ENCODE peak calls at places on chromosome 6, in nine cellular contexts. M is PC-3, F is hepatocyte, V is SK-N-SH, P is GM23338, J is MM.1S, H is OCI-LY7, R is HCT116, X is PC-9. K is an unnamed sample.
A peak's percentile ranks its signal among the peaks of the same experiment; 100 is the strongest.

GRCh38 chr6:35497571-35498406 is 910 bp upstream of the TEAD3 start:
- DNase-seq in M (no peak), F (peak; percentile 78), V (peak; percentile 92), P (peak; percentile 90), J (peak; percentile 42), H (peak; percentile 37), R (no peak), X (no peak), K (peak; percentile 78)

GRCh38 chr6:46058951-46059350 is 43.3 kb upstream of the CLIC5 start:
- DNase-seq in M (no peak), F (no peak), V (no peak), P (no peak), J (no peak), H (no peak), R (no peak), X (no peak), K (no peak)

GRCh38 chr6:82144007-82144851 is 103.3 kb downstream of the IBTK start:
- DNase-seq in M (peak; percentile 89), F (peak; percentile 81), V (peak; percentile 66), P (no peak), J (peak; percentile 40), H (no peak), R (peak; percentile 75), X (peak; percentile 51), K (peak; percentile 99)

GRCh38 chr6:136959471-136959891 is 37.4 kb downstream of the SLC35D3 start:
- DNase-seq in M (no peak), F (peak; percentile 74), V (peak; percentile 36), P (peak; percentile 68), J (no peak), H (no peak), R (no peak), X (no peak), K (no peak)

GRCh38 chr6:35267897-35268296 is 8.4 kb downstream of the ZNF76 start:
- DNase-seq in M (no peak), F (no peak), V (no peak), P (no peak), J (no peak), H (no peak), R (no peak), X (no peak), K (no peak)

GRCh38 chr6:38110407-38111025 is 291.0 kb downstream of the ZFAND3 start:
- DNase-seq in M (no peak), F (peak; percentile 17), V (no peak), P (no peak), J (no peak), H (no peak), R (no peak), X (no peak), K (peak; percentile 9)

GRCh38 chr6:112651239-112651638 is 304.1 kb downstream of the RFPL4B start:
- DNase-seq in M (no peak), F (no peak), V (no peak), P (no peak), J (no peak), H (no peak), R (no peak), X (no peak), K (no peak)

GRCh38 chr6:158869010-158869603 is 49.9 kb upstream of the EZR start:
- DNase-seq in M (peak; percentile 38), F (no peak), V (no peak), P (peak; percentile 86), J (no peak), H (peak; percentile 92), R (peak; percentile 89), X (peak; percentile 98), K (no peak)

GRCh38 chr6:129476810-129477209 is 233.2 kb downstream of the ARHGAP18 start:
- DNase-seq in M (no peak), F (no peak), V (no peak), P (no peak), J (no peak), H (no peak), R (no peak), X (no peak), K (no peak)
- H2AFZ ChIP-seq in M (no peak overlapping the region), F (no peak overlapping the region), V (no peak overlapping the region), P (no peak overlapping the region), J (no peak overlapping the region), H (no peak overlapping the region), R (no peak overlapping the region), X (no peak overlapping the region), K (no peak overlapping the region)

GRCh38 chr6:56656466-56656865 is 13.8 kb upstream of the DST start:
- DNase-seq in M (no peak), F (no peak), V (no peak), P (no peak), J (no peak), H (no peak), R (no peak), X (no peak), K (no peak)
- H3K27ac ChIP-seq in M (no peak overlapping the region), F (peak overlapping the region; percentile 8), V (no peak overlapping the region), P (no peak overlapping the region), J (no peak overlapping the region), H (no peak overlapping the region), R (no peak overlapping the region), X (no peak overlapping the region), K (no peak overlapping the region)

GRCh38 chr6:9388596-9388995 is 953.3 kb upstream of the SLC35B3 start:
- DNase-seq in M (no peak), F (no peak), V (no peak), P (no peak), J (peak; percentile 87), H (no peak), R (no peak), X (no peak), K (no peak)
- H3K9me2 ChIP-seq in M (no peaks in the 10 kb centered on the region), F (no peaks in the 10 kb centered on the region), V (no peaks in the 10 kb centered on the region), P (peaks cover 5% of the 10 kb centered on the region), J (no peaks in the 10 kb centered on the region), H (no peaks in the 10 kb centered on the region), R (no peaks in the 10 kb centered on the region), X (no peaks in the 10 kb centered on the region), K (no peaks in the 10 kb centered on the region)

GRCh38 chr6:47308223-47308567 is 1.5 kb downstream of the TNFRSF21 start:
- DNase-seq in M (no peak), F (no peak), V (no peak), P (no peak), J (no peak), H (peak; percentile 51), R (no peak), X (no peak), K (peak; percentile 6)

GRCh38 chr6:47307362-47308222 is 2.1 kb downstream of the TNFRSF21 start:
- DNase-seq in M (no peak), F (no peak), V (no peak), P (no peak), J (no peak), H (no peak), R (no peak), X (no peak), K (no peak)

GRCh38 chr6:47310131-47310480 is 401 bp upstream of the TNFRSF21 start:
- DNase-seq in M (no peak), F (no peak), V (no peak), P (no peak), J (no peak), H (no peak), R (no peak), X (no peak), K (no peak)

GRCh38 chr6:47309326-47310130 is at the start of gene TNFRSF21:
- DNase-seq in M (peak; percentile 95), F (peak; percentile 96), V (peak; percentile 93), P (peak; percentile 97), J (peak; percentile 88), H (peak; percentile 93), R (peak; percentile 89), X (peak; percentile 85), K (peak; percentile 92)

DNA sequence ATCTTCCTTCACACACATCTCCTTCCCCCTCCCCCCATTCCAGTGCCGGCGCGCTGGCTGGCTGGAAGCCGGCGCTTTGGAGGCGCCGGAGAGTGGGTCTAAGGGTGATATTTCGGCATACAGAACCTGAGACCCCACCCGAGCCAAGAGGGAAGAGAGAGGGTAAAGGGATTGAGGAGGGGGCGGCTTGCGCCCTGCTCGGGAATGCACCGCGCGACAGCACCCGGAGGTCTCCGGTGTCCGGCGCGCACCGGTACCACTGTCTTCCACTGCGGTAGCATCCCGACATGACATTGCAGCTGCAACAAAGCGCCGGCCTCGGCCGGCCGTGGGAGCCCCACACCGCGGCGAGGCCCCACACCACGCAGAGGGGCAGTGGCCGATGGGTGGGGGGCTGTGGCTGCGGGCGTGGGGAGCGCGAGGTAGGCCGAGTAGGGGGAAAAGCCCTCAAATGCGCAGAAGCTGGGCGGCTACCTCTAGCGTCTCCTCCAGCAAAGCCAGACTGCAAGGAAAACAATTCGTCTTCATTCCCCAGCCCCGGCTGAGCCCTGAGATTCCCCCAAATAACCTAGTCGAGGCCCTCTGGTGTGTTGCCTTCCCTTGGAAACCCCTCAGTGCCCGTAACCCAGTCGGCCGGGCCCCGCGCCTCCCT is 905 bp downstream of the TNFRSF21 start:
- DNase-seq in M (peak; percentile 23), F (peak; percentile 44), V (peak; percentile 71), P (peak; percentile 43), J (no peak), H (peak; percentile 67), R (no peak), X (no peak), K (peak; percentile 53)
- H2AFZ ChIP-seq in M (no peak overlapping the region), F (peak overlapping the region; percentile 52), V (peak overlapping the region; percentile 88), P (peak overlapping the region; percentile 48), J (peak overlapping the region; percentile 77), H (peak overlapping the region; percentile 41), R (no peak overlapping the region), X (no peak overlapping the region), K (peak overlapping the region; percentile 87)

DNA sequence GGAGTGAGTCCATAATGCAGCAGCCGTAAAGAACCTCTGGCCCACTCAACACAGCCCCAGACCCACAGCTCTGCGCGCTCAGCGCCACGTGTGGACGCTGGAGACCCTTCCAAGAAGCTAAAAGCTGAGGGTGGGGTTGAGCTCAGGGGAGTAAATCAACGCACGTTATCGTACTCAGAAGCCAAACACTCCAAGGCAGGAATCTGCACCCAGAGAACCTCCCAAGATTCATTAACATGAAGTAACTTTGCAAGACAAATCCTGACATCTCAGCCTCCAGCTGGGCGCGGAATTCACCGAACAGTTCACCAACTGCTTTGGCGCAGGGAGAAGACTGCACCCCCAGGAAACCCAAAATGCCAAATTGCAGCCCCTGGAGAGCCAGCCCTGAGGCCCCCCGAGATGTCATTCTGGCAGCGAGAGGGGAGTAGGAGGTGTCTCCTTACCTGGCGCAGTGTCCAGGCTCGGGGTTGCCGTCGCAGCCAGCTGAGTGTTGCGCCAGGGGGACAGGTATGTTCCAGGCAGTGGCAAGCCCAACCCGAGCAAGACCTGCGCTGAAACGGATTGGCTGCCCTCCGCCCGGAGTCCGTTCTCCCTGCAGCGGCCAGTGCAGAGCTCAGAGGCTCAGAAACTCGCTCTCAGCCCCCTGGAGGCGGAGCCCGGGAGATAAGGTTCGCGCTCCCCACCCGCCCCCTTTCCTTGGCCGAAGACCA is at the start of gene COL21A1:
- DNase-seq in M (peak; percentile 61), F (peak; percentile 69), V (peak; percentile 15), P (peak; percentile 94), J (no peak), H (no peak), R (no peak), X (no peak), K (peak; percentile 53)
- H3K27ac ChIP-seq in M (no peak within 1 kb of the TSS), F (peak within 1 kb of the TSS; percentile 5), V (no peak within 1 kb of the TSS), P (peak within 1 kb of the TSS; percentile 95), J (no peak within 1 kb of the TSS), H (no peak within 1 kb of the TSS), R (no peak within 1 kb of the TSS), X (no peak within 1 kb of the TSS), K (no peak within 1 kb of the TSS)

K was measured in GM23248.